ENCODE peak calls at places on chromosomes 2 and 18, in six cellular contexts. D is OCI-LY7, Y is fibroblast of the aortic adventitia, U is neural crest cell, Q is Panc1, G is cardiac muscle cell. N is an unnamed sample.

GRCh38 chr2:166451451-166451850 is 42.6 kb downstream of the SCN7A start:
- DNase-seq in U (no peak), Q (no peak), G (no peak), Y (no peak), D (no peak), N (no peak)

GRCh38 chr2:64001382-64002101 is 17.7 kb downstream of the VPS54 start:
- DNase-seq in G (no peak), U (no peak), Q (no peak), D (no peak), Y (no peak), N (no peak)

GRCh38 chr2:51995293-51995692 is 963.4 kb upstream of the NRXN1 start:
- DNase-seq in U (no peak), D (no peak), Y (peak; percentile 95), G (peak; percentile 81), Q (no peak), N (no peak)

GRCh38 chr2:64792310-64792709 is 138.6 kb upstream of the SERTAD2 start:
- DNase-seq in Q (no peak), U (no peak), G (no peak), Y (no peak), D (no peak), N (no peak)

GRCh38 chr2:73995810-73996209 is 11.1 kb downstream of the TET3 start:
- DNase-seq in U (no peak), G (no peak), Y (no peak), Q (no peak), D (no peak), N (no peak)

GRCh38 chr2:182355815-182356214 is 71.0 kb downstream of the PDE1A start:
- DNase-seq in D (no peak), G (no peak), U (no peak), Q (no peak), Y (peak; percentile 36), N (no peak)

GRCh38 chr2:20436716-20437470 is 10.0 kb upstream of the RHOB start:
- DNase-seq in D (peak; percentile 14), Q (no peak), Y (no peak), G (no peak), U (no peak), N (no peak)

GRCh38 chr2:179261161-179261825 is 3.3 kb downstream of the SESTD1 start:
- DNase-seq in D (no peak), G (no peak), Y (no peak), U (no peak), Q (no peak), N (no peak)

GRCh38 chr2:158138255-158138654 is 36.6 kb downstream of the UPP2 start:
- DNase-seq in G (no peak), D (no peak), Q (no peak), Y (no peak), U (no peak), N (no peak)

GRCh38 chr2:216159646-216160045 is 50.5 kb downstream of the XRCC5 start:
- DNase-seq in Y (no peak), Q (no peak), U (no peak), D (no peak), G (peak; percentile 14), N (no peak)

GRCh38 chr2:15844099-15844801 is 96.1 kb upstream of the MYCN start:
- DNase-seq in Y (no peak), Q (no peak), D (no peak), G (no peak), U (no peak), N (no peak)

GRCh38 chr2:46373238-46373637 is 76.0 kb downstream of the EPAS1 start:
- DNase-seq in U (no peak), D (no peak), G (no peak), Q (no peak), Y (no peak), N (no peak)

GRCh38 chr2:172402184-172402583 is 25.2 kb upstream of the ITGA6 start:
- DNase-seq in Y (no peak), U (no peak), Q (no peak), G (no peak), D (no peak), N (no peak)

GRCh38 chr2:223929575-223930001 is 15.5 kb downstream of the WDFY1 start:
- DNase-seq in G (no peak), D (no peak), U (no peak), Y (no peak), Q (no peak), N (no peak)

GRCh38 chr2:207041753-207042152 is 102.4 kb downstream of the CPO start:
- DNase-seq in U (no peak), Q (no peak), D (no peak), G (no peak), Y (no peak), N (no peak)

GRCh38 chr2:231965118-231965517 is 3.6 kb downstream of the DIS3L2 start:
- DNase-seq in D (peak; percentile 11), G (peak; percentile 7), Y (no peak), U (no peak), Q (no peak), N (no peak)

GRCh38 chr18:11947214-11948119 is 33.8 kb upstream of the IMPA2 start:
- DNase-seq in Y (peak; percentile 99), U (peak; percentile 55), D (no peak), Q (no peak), G (peak; percentile 99), N (peak; percentile 80)

GRCh38 chr2:183488421-183488820 is 364.2 kb downstream of the NUP35 start:
- DNase-seq in G (no peak), U (no peak), Y (no peak), D (no peak), Q (no peak), N (no peak)

GRCh38 chr2:12347049-12347448 is 369.7 kb upstream of the TRIB2 start:
- DNase-seq in U (no peak), Q (no peak), Y (no peak), D (no peak), G (no peak), N (no peak)

GRCh38 chr2:216490061-216490460 is 8.6 kb upstream of the RPL37A start:
- DNase-seq in Q (no peak), Y (peak; percentile 80), D (no peak), G (peak; percentile 61), U (no peak), N (no peak)

GRCh38 chr2:128631698-128632490 is 313.2 kb upstream of the HS6ST1 start:
- DNase-seq in G (no peak), D (no peak), Y (no peak), U (no peak), Q (no peak), N (no peak)

GRCh38 chr2:98148968-98149697 is 62.2 kb downstream of the VWA3B start:
- DNase-seq in D (peak; percentile 26), U (no peak), G (peak; percentile 84), Q (no peak), Y (peak; percentile 79), N (no peak)

GRCh38 chr2:70967189-70967588 is 11.2 kb upstream of the ANKRD53 start:
- DNase-seq in Q (no peak), D (no peak), U (no peak), G (no peak), Y (no peak), N (no peak)

GRCh38 chr2:173217106-173217840 is 137.4 kb upstream of the CDCA7 start:
- DNase-seq in D (no peak), Y (no peak), G (no peak), U (no peak), Q (no peak), N (no peak)

GRCh38 chr2:134120160-134120717 is 133.6 kb upstream of the MGAT5 start:
- DNase-seq in Y (no peak), U (peak; percentile 8), D (no peak), G (no peak), Q (no peak), N (no peak)

GRCh38 chr2:134120718-134121630 is 132.9 kb upstream of the MGAT5 start:
- DNase-seq in D (peak; percentile 76), Y (peak; percentile 65), G (peak; percentile 66), U (peak; percentile 36), Q (no peak), N (no peak)

GRCh38 chr2:134124047-134124753 is 129.7 kb upstream of the MGAT5 start:
- DNase-seq in G (no peak), Y (peak; percentile 27), Q (no peak), D (peak; percentile 27), U (no peak), N (peak; percentile 81)

GRCh38 chr2:134119672-134120159 is 134.2 kb upstream of the MGAT5 start:
- DNase-seq in D (peak; percentile 92), G (peak; percentile 95), U (peak; percentile 75), Q (peak; percentile 45), Y (peak; percentile 96), N (peak; percentile 87)

DNA sequence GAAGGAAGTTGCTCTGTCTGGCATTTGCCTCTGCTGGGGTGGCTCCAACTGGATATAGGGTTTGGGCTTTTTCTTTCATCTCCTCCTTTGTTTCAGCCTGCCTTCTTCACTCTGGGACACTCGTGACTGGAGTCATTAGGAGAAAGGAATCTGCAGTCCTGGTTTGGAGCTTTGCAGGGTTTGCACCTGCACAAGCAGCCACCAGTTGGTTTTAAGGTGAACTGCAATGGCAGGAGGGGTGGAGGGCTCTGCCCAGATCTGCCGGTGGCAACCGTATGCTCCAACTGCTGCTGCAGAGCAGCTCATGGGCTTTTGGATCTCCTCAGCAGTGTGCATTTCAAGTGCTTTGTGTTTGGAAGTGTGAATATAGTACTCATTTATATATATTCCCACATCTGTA is 131.3 kb upstream of the MGAT5 start:
- DNase-seq in Y (no peak), G (no peak), U (no peak), D (peak; percentile 53), Q (no peak), N (no peak)
- TF ChIP-seq CTCF in Y (no peak), G (no peak), U (no peak), D (peak; percentile 52), Q (no peak), N (no peak)

GRCh38 chr2:197784956-197785941 is at the start of gene BOLL:
- DNase-seq in U (no peak), Q (no peak), D (no peak), G (no peak), Y (no peak), N (no peak)

GRCh38 chr2:197782121-197782520 is 3.0 kb downstream of the BOLL start:
- DNase-seq in G (no peak), Y (no peak), Q (no peak), U (no peak), D (no peak), N (no peak)

GRCh38 chr2:197786010-197786877 is 1.1 kb upstream of the BOLL start:
- DNase-seq in G (no peak), Q (no peak), U (peak; percentile 14), Y (no peak), D (no peak), N (no peak)
- TF ChIP-seq CTCF in G (peak; percentile 57), Q (peak; percentile 81), U (peak; percentile 61), Y (peak; percentile 51), D (no peak), N (peak; percentile 44)

GRCh38 chr2:27217173-27218121 is at the start of gene CAD:
- DNase-seq in G (peak; percentile 89), U (peak; percentile 77), D (peak; percentile 93), Q (no peak), Y (peak; percentile 74), N (peak; percentile 46)
- TF ChIP-seq CTCF in G (peak; percentile 21), U (peak; percentile 32), D (peak; percentile 36), Q (no peak), Y (peak; percentile 27), N (peak; percentile 28)

GRCh38 chr2:232999354-232999753 is 13.7 kb downstream of the NGEF start:
- DNase-seq in G (no peak), Q (no peak), U (no peak), Y (no peak), D (peak; percentile 13), N (no peak)
- TF ChIP-seq CTCF in G (no peak), Q (no peak), U (no peak), Y (no peak), D (peak; percentile 38), N (no peak)

N was measured in LNCaP clone FGC.